ENCODE peak calls at places on chromosome 4, in six cellular contexts. D is right lobe of liver, J is astrocyte, Y is heart left ventricle, K is tibial artery, M is upper lobe of left lung. S is an unnamed sample.
A peak's percentile ranks its signal among the peaks of the same experiment; 100 is the strongest.

GRCh38 chr4:40043786-40044185 is 12.9 kb upstream of the N4BP2 start:
- DNase-seq in J (no peak), D (no peak), K (no peak), Y (no peak), M (no peak), S (no peak)

GRCh38 chr4:158630893-158631292 is 40.8 kb downstream of the C4orf46 start:
- DNase-seq in J (peak; percentile 81), M (no peak), K (no peak), Y (peak; percentile 13), D (no peak), S (peak; percentile 8)

GRCh38 chr4:139085141-139085540 is 69.6 kb downstream of the NOCT start:
- DNase-seq in D (no peak), J (peak; percentile 14), Y (no peak), M (no peak), K (no peak), S (peak; percentile 80)

GRCh38 chr4:14853186-14853946 is 148.9 kb upstream of the CPEB2 start:
- DNase-seq in M (no peak), K (no peak), Y (no peak), D (no peak), J (peak; percentile 95), S (peak; percentile 92)

GRCh38 chr4:118173126-118173525 is 138.8 kb downstream of the NDST3 start:
- DNase-seq in Y (no peak), M (no peak), J (no peak), D (no peak), K (no peak), S (no peak)

GRCh38 chr4:22502895-22503814 is 12.7 kb downstream of the ADGRA3 start:
- DNase-seq in J (peak; percentile 70), Y (no peak), D (no peak), K (no peak), M (no peak), S (peak; percentile 89)

GRCh38 chr4:25378130-25378743 is 1.2 kb downstream of the ANAPC4 start:
- DNase-seq in D (no peak), M (no peak), Y (no peak), K (no peak), J (no peak), S (peak; percentile 62)

GRCh38 chr4:123893746-123894095 is 497.1 kb downstream of the SPRY1 start:
- DNase-seq in M (no peak), J (peak; percentile 70), Y (no peak), K (no peak), D (no peak), S (no peak)

GRCh38 chr4:83251074-83251835 is 33.3 kb downstream of the COQ2 start:
- DNase-seq in J (no peak), Y (no peak), D (no peak), K (no peak), M (no peak), S (peak; percentile 54)

GRCh38 chr4:153467154-153467896 is 1.2 kb downstream of the TMEM131L start:
- DNase-seq in Y (peak; percentile 46), M (peak; percentile 93), J (no peak), D (peak; percentile 92), K (peak; percentile 50), S (peak; percentile 83)

GRCh38 chr4:161121451-161121850 is 1042.3 kb downstream of the FSTL5 start:
- DNase-seq in D (no peak), Y (no peak), M (no peak), J (no peak), K (no peak), S (no peak)

GRCh38 chr4:35772291-35772690 is 472.0 kb downstream of the ARAP2 start:
- DNase-seq in J (peak; percentile 2), Y (no peak), K (no peak), D (no peak), M (no peak), S (no peak)

GRCh38 chr4:158871050-158871724 is 102.4 kb downstream of the FNIP2 start:
- DNase-seq in K (no peak), Y (no peak), M (no peak), J (peak; percentile 11), D (no peak), S (no peak)

GRCh38 chr4:125315571-125316390 is 1.0 kb downstream of the FAT4 start:
- DNase-seq in M (peak; percentile 32), D (peak; percentile 72), J (peak; percentile 38), K (no peak), Y (peak; percentile 56), S (peak; percentile 59)

GRCh38 chr4:13516315-13516860 is 27.9 kb downstream of the NKX3-2 start:
- DNase-seq in M (no peak), K (no peak), Y (no peak), D (no peak), J (no peak), S (no peak)

GRCh38 chr4:10117424-10118354 is 1.1 kb upstream of the WDR1 start:
- DNase-seq in J (no peak), D (no peak), M (peak; percentile 42), K (no peak), Y (peak; percentile 24), S (no peak)

GRCh38 chr4:65668201-65669007 is 1.9 kb downstream of the EPHA5 start:
- DNase-seq in K (peak; percentile 29), Y (no peak), J (peak; percentile 63), M (no peak), D (no peak), S (peak; percentile 90)

GRCh38 chr4:176885224-176885623 is 92.5 kb upstream of the VEGFC start:
- DNase-seq in Y (no peak), D (no peak), J (peak; percentile 34), M (no peak), K (no peak), S (no peak)

GRCh38 chr4:52554606-52555355 is 104.3 kb downstream of the USP46 start:
- DNase-seq in J (no peak), Y (no peak), M (no peak), D (no peak), K (no peak), S (no peak)

GRCh38 chr4:1211951-1212545 is 36.9 kb downstream of the CTBP1 start:
- DNase-seq in J (no peak), K (no peak), Y (no peak), D (peak; percentile 19), M (no peak), S (peak; percentile 88)

GRCh38 chr4:1215347-1216075 is 33.4 kb downstream of the CTBP1 start:
- DNase-seq in K (no peak), D (no peak), M (no peak), Y (no peak), J (no peak), S (no peak)

GRCh38 chr4:1212546-1213335 is 36.2 kb downstream of the CTBP1 start:
- DNase-seq in Y (no peak), M (no peak), K (no peak), D (peak; percentile 16), J (no peak), S (peak; percentile 88)

GRCh38 chr4:1214101-1215095 is 34.5 kb downstream of the CTBP1 start:
- DNase-seq in J (no peak), Y (no peak), D (no peak), M (no peak), K (no peak), S (no peak)

DNA sequence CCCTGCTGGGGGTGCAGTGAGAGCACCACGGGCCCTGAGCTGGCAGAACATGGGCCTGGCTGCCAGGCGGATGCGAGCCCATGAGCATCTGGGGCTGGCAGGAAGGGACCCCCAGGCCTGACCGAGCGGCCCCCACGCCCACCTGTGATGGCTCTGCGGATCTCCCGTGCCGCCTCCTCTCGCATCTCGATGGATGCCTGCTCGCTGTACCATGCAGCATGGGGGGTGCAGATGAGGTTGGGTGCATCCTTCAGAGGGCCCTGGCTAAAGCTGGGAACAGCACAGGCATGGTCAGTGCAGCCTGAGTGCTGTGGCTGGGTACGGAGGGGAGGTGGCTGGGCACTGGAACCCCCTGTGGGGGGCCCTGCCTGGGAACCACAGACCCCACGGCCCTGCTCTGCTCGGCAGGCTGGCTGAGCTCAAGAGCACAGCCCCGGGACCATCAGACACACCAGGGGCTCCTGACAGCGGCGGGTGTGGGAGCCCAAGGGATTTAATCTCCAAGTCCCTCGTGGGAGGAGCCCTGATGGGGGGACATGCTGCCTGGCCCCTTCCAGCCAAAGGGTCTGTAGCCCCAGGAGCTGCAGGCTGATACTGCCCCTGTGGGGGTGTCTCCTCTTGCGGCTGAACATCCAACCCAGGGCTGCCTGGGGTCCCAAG is 35.5 kb downstream of the CTBP1 start:
- DNase-seq in J (no peak), Y (no peak), M (no peak), D (no peak), K (no peak), S (no peak)
- H3K4me1 ChIP-seq in J (peaks cover 16% of the 10 kb centered on the region), Y (peaks cover 68% of the 10 kb centered on the region), M (peaks cover 56% of the 10 kb centered on the region), D (peaks cover 3% of the 10 kb centered on the region), K (peaks cover 38% of the 10 kb centered on the region), S (no peaks in the 10 kb centered on the region)

DNA sequence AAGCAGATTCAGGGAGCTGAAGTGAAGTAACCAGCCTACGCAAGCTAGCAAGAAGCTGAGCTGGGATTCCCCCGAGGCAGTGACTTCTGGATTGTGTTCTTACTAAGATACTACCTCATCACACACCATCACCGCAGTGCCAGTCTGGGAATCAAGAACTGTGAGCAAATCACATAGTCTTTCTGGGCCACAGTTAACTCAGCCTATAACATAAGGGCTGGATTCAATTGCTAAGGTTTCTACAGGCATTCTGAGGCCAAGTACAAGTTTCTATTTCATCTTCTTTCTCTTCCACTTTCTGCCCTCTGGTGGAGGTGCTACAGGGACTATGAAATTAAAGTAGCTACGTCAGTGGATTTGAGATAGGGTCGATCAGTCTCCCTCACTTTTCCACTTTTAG is 1.4 kb upstream of the CORIN start:
- DNase-seq in Y (no peak), J (no peak), D (no peak), M (no peak), K (no peak), S (no peak)
- TF ChIP-seq CTCF in Y (peak; percentile 45), J (peak; percentile 26), D (peak; percentile 33), M (peak; percentile 12), K (no peak), S (peak; percentile 39)

GRCh38 chr4:127609484-127609883 is 23.3 kb upstream of the INTU start:
- DNase-seq in Y (no peak), K (no peak), D (no peak), M (no peak), J (no peak), S (peak; percentile 32)

GRCh38 chr4:127604949-127605709 is 27.6 kb upstream of the INTU start:
- DNase-seq in J (peak; percentile 12), Y (no peak), M (no peak), D (no peak), K (no peak), S (peak; percentile 67)

GRCh38 chr4:127606823-127607222 is 25.9 kb upstream of the INTU start:
- DNase-seq in K (no peak), M (no peak), Y (no peak), D (no peak), J (peak; percentile 4), S (no peak)

GRCh38 chr4:127610488-127610887 is 22.3 kb upstream of the INTU start:
- DNase-seq in D (no peak), J (no peak), M (no peak), Y (no peak), K (no peak), S (no peak)
- H3K9me3 ChIP-seq in D (no peaks in the 10 kb centered on the region), J (no peaks in the 10 kb centered on the region), M (no peaks in the 10 kb centered on the region), Y (no peaks in the 10 kb centered on the region), K (no peaks in the 10 kb centered on the region), S (no peaks in the 10 kb centered on the region)

GRCh38 chr4:84866295-84866694 is 100.2 kb downstream of the WDFY3 start:
- DNase-seq in M (no peak), D (no peak), K (no peak), J (no peak), Y (no peak), S (no peak)

GRCh38 chr4:84875636-84876371 is 90.7 kb downstream of the WDFY3 start:
- DNase-seq in K (no peak), Y (no peak), D (no peak), M (no peak), J (no peak), S (no peak)

GRCh38 chr4:84865600-84865999 is 100.9 kb downstream of the WDFY3 start:
- DNase-seq in M (no peak), Y (no peak), J (no peak), D (no peak), K (no peak), S (no peak)

GRCh38 chr4:84874619-84875018 is 91.9 kb downstream of the WDFY3 start:
- DNase-seq in D (no peak), K (no peak), M (no peak), Y (no peak), J (no peak), S (no peak)

GRCh38 chr4:84870398-84871163 is 95.9 kb downstream of the WDFY3 start:
- DNase-seq in J (peak; percentile 87), D (no peak), M (no peak), Y (no peak), K (no peak), S (no peak)
- H3K4me1 ChIP-seq in J (peaks cover 14% of the 10 kb centered on the region), D (no peaks in the 10 kb centered on the region), M (no peaks in the 10 kb centered on the region), Y (no peaks in the 10 kb centered on the region), K (no peaks in the 10 kb centered on the region), S (peaks cover 8% of the 10 kb centered on the region)

S was measured in osteoblast.